ENCODE peak calls at places on chromosomes 2 and 18, in five cellular contexts. S is HepG2, G is keratinocyte, D is endothelial cell of umbilical vein, K is left ventricle myocardium inferior. J is an unnamed sample.
A peak's percentile ranks its signal among the peaks of the same experiment; 100 is the strongest.

GRCh38 chr2:17298453-17298852 is 219.8 kb downstream of the RAD51AP2 start:
- DNase-seq in S (peak; percentile 64), K (no peak), G (no peak), D (no peak), J (peak; percentile 42)

GRCh38 chr18:50895350-50896045 is 16.6 kb downstream of the ME2 start:
- DNase-seq in K (no peak), G (no peak), D (no peak), S (no peak), J (no peak)

GRCh38 chr2:186976329-186976728 is 127.4 kb upstream of the ZSWIM2 start:
- DNase-seq in D (no peak), G (no peak), S (no peak), K (no peak), J (no peak)

GRCh38 chr18:35409921-35410320 is 32.8 kb upstream of the ZNF396 start:
- DNase-seq in G (no peak), D (no peak), S (no peak), K (no peak), J (no peak)

GRCh38 chr2:234203135-234203984 is 152.9 kb downstream of the SPP2 start:
- DNase-seq in K (no peak), S (peak; percentile 70), D (peak; percentile 98), G (peak; percentile 86), J (peak; percentile 96)

GRCh38 chr18:10715791-10716190 is 190.0 kb downstream of the NAPG start:
- DNase-seq in D (no peak), S (no peak), K (no peak), G (peak; percentile 11), J (peak; percentile 46)

GRCh38 chr2:61811821-61812220 is 42.0 kb downstream of the FAM161A start:
- DNase-seq in G (no peak), S (no peak), D (no peak), K (no peak), J (peak; percentile 62)

GRCh38 chr2:131039908-131040660 is 53.2 kb downstream of the FAM168B start:
- DNase-seq in D (no peak), K (no peak), S (no peak), G (no peak), J (no peak)

GRCh38 chr2:39620067-39620466 is 45.6 kb upstream of the TMEM178A start:
- DNase-seq in S (peak; percentile 17), G (no peak), K (peak; percentile 43), D (peak; percentile 85), J (peak; percentile 95)

GRCh38 chr18:3585656-3586509 is 135.9 kb downstream of the TGIF1 start:
- DNase-seq in D (peak; percentile 81), K (peak; percentile 69), S (peak; percentile 92), G (peak; percentile 63), J (peak; percentile 87)

GRCh38 chr2:8515390-8515761 is 166.5 kb upstream of the ID2 start:
- DNase-seq in S (no peak), G (no peak), K (no peak), D (no peak), J (no peak)

DNA sequence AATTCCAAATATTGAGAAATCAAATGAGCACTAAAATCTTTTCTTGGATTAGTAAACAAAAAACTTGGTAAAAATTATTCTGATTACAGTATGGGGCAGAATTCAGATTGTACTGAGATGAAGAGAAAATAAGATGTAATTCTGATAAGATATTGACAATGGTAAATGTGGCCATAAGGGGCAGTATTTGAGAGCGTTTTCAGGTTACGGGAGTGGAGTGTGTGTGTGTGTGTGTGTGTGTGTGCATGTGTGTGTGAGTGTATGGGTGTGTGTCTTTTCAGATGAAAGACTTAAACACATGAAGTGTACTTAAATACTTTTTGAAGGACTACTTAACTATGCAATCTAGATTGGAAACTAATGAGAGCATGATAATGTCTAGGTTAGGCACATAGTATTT is 217.8 kb upstream of the ITGA4 start:
- DNase-seq in S (peak; percentile 13), K (no peak), G (no peak), D (no peak), J (peak; percentile 27)
- TF ChIP-seq CTCF in S (no peak), K (no peak), G (no peak), D (no peak), J (peak; percentile 23)

GRCh38 chr2:223086360-223086981 is 34.5 kb downstream of the KCNE4 start:
- DNase-seq in D (no peak), K (no peak), G (no peak), S (no peak), J (no peak)

GRCh38 chr2:223087466-223087865 is 35.5 kb downstream of the KCNE4 start:
- DNase-seq in D (no peak), S (no peak), G (no peak), K (no peak), J (no peak)

GRCh38 chr2:223090540-223091235 is 38.7 kb downstream of the KCNE4 start:
- DNase-seq in D (no peak), K (no peak), S (peak; percentile 10), G (no peak), J (no peak)

GRCh38 chr2:223090081-223090480 is 38.1 kb downstream of the KCNE4 start:
- DNase-seq in D (no peak), K (no peak), G (no peak), S (no peak), J (no peak)

GRCh38 chr2:223088866-223089265 is 36.9 kb downstream of the KCNE4 start:
- DNase-seq in S (no peak), K (no peak), G (no peak), D (peak; percentile 67), J (no peak)
- H3K4me3 ChIP-seq in S (no peak overlapping the region), K (no peak overlapping the region), G (no peak overlapping the region), D (no peak overlapping the region), J (no peak overlapping the region)

GRCh38 chr2:240871071-240871958 is 2.7 kb downstream of the AGXT start:
- DNase-seq in D (no peak), K (no peak), S (no peak), G (no peak), J (no peak)
- TF ChIP-seq CTCF in D (no peak), K (no peak), S (no peak), G (no peak), J (no peak)

GRCh38 chr2:219272995-219273394 is 6.2 kb upstream of the DNAJB2 start:
- DNase-seq in S (no peak), K (no peak), D (no peak), G (no peak), J (no peak)
- H3K4me3 ChIP-seq in S (no peak overlapping the region), K (no peak overlapping the region), D (no peak overlapping the region), G (no peak overlapping the region), J (no peak overlapping the region)

J was measured in choroid plexus epithelial cell.